ENCODE peak calls at places on chromosomes 7 and 10, in seven cellular contexts. One of them, this sample, is unnamed. For H3K27me3, the result is how much of the 10 kb centered on the place peaks cover.

GRCh38 chr7:16416289-16417282 is 4.8 kb downstream of the CRPPA start:
- DNase-seq in uterus: no peak
- DNase-seq in right atrium auricular region: no peak
- DNase-seq in body of pancreas: peak
- DNase-seq in Caco-2: no peak
- DNase-seq in brain microvascular endothelial cell: peak
- DNase-seq in MM.1S: no peak
- DNase-seq in this sample: no peak

GRCh38 chr7:68276725-68277124 is 1280.1 kb downstream of the TYW1 start:
- DNase-seq in uterus: no peak
- DNase-seq in right atrium auricular region: no peak
- DNase-seq in body of pancreas: no peak
- DNase-seq in Caco-2: no peak
- DNase-seq in brain microvascular endothelial cell: no peak
- DNase-seq in MM.1S: no peak
- DNase-seq in this sample: no peak

GRCh38 chr7:131882321-131882720 is 325.9 kb upstream of the PODXL start:
- DNase-seq in uterus: no peak
- DNase-seq in right atrium auricular region: no peak
- DNase-seq in body of pancreas: no peak
- DNase-seq in Caco-2: no peak
- DNase-seq in brain microvascular endothelial cell: no peak
- DNase-seq in MM.1S: no peak
- DNase-seq in this sample: no peak

GRCh38 chr10:78371118-78371517 is 337.5 kb downstream of the RPS24 start:
- DNase-seq in uterus: no peak
- DNase-seq in right atrium auricular region: no peak
- DNase-seq in body of pancreas: peak
- DNase-seq in Caco-2: no peak
- DNase-seq in brain microvascular endothelial cell: no peak
- DNase-seq in MM.1S: no peak
- DNase-seq in this sample: no peak

GRCh38 chr10:104297697-104298660 is 29.0 kb downstream of the GSTO2 start:
- DNase-seq in uterus: no peak
- DNase-seq in right atrium auricular region: no peak
- DNase-seq in body of pancreas: no peak
- DNase-seq in Caco-2: no peak
- DNase-seq in brain microvascular endothelial cell: peak
- DNase-seq in MM.1S: no peak
- DNase-seq in this sample: no peak

GRCh38 chr10:1762066-1762465 is 24.7 kb upstream of the ADARB2 start:
- DNase-seq in uterus: no peak
- DNase-seq in right atrium auricular region: no peak
- DNase-seq in body of pancreas: no peak
- DNase-seq in Caco-2: no peak
- DNase-seq in brain microvascular endothelial cell: no peak
- DNase-seq in MM.1S: no peak
- DNase-seq in this sample: no peak

GRCh38 chr10:131846224-131847101 is 54.3 kb upstream of the PPP2R2D start:
- DNase-seq in uterus: peak
- DNase-seq in right atrium auricular region: no peak
- DNase-seq in body of pancreas: no peak
- DNase-seq in Caco-2: peak
- DNase-seq in brain microvascular endothelial cell: no peak
- DNase-seq in MM.1S: no peak
- DNase-seq in this sample: no peak

GRCh38 chr10:5292196-5292735 is 72.5 kb upstream of the UCN3 start:
- DNase-seq in uterus: no peak
- DNase-seq in right atrium auricular region: no peak
- DNase-seq in body of pancreas: no peak
- DNase-seq in Caco-2: no peak
- DNase-seq in brain microvascular endothelial cell: no peak
- DNase-seq in MM.1S: no peak
- DNase-seq in this sample: peak

GRCh38 chr7:14834456-14834855 is 68.1 kb downstream of the DGKB start:
- DNase-seq in uterus: no peak
- DNase-seq in right atrium auricular region: no peak
- DNase-seq in body of pancreas: no peak
- DNase-seq in Caco-2: no peak
- DNase-seq in brain microvascular endothelial cell: peak
- DNase-seq in MM.1S: peak
- DNase-seq in this sample: peak

GRCh38 chr10:126259883-126260282 is 128.4 kb downstream of the ADAM12 start:
- DNase-seq in uterus: no peak
- DNase-seq in right atrium auricular region: no peak
- DNase-seq in body of pancreas: no peak
- DNase-seq in Caco-2: no peak
- DNase-seq in brain microvascular endothelial cell: no peak
- DNase-seq in MM.1S: no peak
- DNase-seq in this sample: no peak

GRCh38 chr7:136551618-136552017 is 316.8 kb upstream of the CHRM2 start:
- DNase-seq in uterus: no peak
- DNase-seq in right atrium auricular region: no peak
- DNase-seq in body of pancreas: no peak
- DNase-seq in Caco-2: no peak
- DNase-seq in brain microvascular endothelial cell: no peak
- DNase-seq in MM.1S: no peak
- DNase-seq in this sample: no peak

GRCh38 chr7:51046103-51046466 is 263.4 kb upstream of the GRB10 start:
- DNase-seq in uterus: no peak
- DNase-seq in right atrium auricular region: no peak
- DNase-seq in body of pancreas: no peak
- DNase-seq in Caco-2: no peak
- DNase-seq in brain microvascular endothelial cell: no peak
- DNase-seq in MM.1S: no peak
- DNase-seq in this sample: no peak

GRCh38 chr7:51046482-51046881 is 263.8 kb upstream of the GRB10 start:
- DNase-seq in uterus: no peak
- DNase-seq in right atrium auricular region: no peak
- DNase-seq in body of pancreas: no peak
- DNase-seq in Caco-2: no peak
- DNase-seq in brain microvascular endothelial cell: no peak
- DNase-seq in MM.1S: no peak
- DNase-seq in this sample: no peak

GRCh38 chr7:51040777-51041176 is 258.1 kb upstream of the GRB10 start:
- DNase-seq in uterus: no peak
- DNase-seq in right atrium auricular region: no peak
- DNase-seq in body of pancreas: no peak
- DNase-seq in Caco-2: no peak
- DNase-seq in brain microvascular endothelial cell: peak
- DNase-seq in MM.1S: no peak
- DNase-seq in this sample: no peak

GRCh38 chr7:51045319-51046102 is 262.8 kb upstream of the GRB10 start:
- DNase-seq in uterus: no peak
- DNase-seq in right atrium auricular region: peak
- DNase-seq in body of pancreas: peak
- DNase-seq in Caco-2: peak
- DNase-seq in brain microvascular endothelial cell: peak
- DNase-seq in MM.1S: no peak
- DNase-seq in this sample: no peak

GRCh38 chr7:51043461-51043860 is 260.8 kb upstream of the GRB10 start:
- DNase-seq in uterus: no peak
- DNase-seq in right atrium auricular region: no peak
- DNase-seq in body of pancreas: no peak
- DNase-seq in Caco-2: no peak
- DNase-seq in brain microvascular endothelial cell: no peak
- DNase-seq in MM.1S: no peak
- DNase-seq in this sample: no peak
- TF ChIP-seq CTCF in uterus: no peak
- TF ChIP-seq CTCF in right atrium auricular region: no peak
- TF ChIP-seq CTCF in body of pancreas: no peak
- TF ChIP-seq CTCF in Caco-2: no peak
- TF ChIP-seq CTCF in brain microvascular endothelial cell: no peak
- TF ChIP-seq CTCF in MM.1S: no peak
- TF ChIP-seq CTCF in this sample: no peak

DNA sequence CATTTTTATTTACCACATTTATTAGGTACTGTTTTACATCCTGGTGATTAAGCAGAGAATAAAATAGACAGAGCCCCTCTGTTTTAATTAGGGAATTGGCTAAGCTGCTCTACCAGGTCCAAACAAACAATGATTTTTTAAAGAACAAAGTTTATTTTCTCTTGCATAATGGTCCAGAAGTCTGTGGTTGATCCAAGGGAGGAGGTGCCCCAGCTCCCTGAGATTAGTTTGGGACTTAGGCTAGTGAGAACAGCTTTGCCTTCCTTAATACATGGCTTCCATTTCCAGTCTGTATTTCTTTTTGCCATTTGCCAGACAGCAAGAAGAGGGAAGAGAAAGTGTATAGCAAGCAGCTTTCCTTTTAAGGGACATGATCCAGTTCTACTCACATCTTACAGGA is 2.9 kb upstream of the MIOS start:
- DNase-seq in uterus: no peak
- DNase-seq in right atrium auricular region: no peak
- DNase-seq in body of pancreas: no peak
- DNase-seq in Caco-2: no peak
- DNase-seq in brain microvascular endothelial cell: no peak
- DNase-seq in MM.1S: no peak
- DNase-seq in this sample: no peak
- H3K27me3 ChIP-seq in uterus: under half
- H3K27me3 ChIP-seq in right atrium auricular region: under half
- H3K27me3 ChIP-seq in body of pancreas: under half
- H3K27me3 ChIP-seq in Caco-2: under half
- H3K27me3 ChIP-seq in brain microvascular endothelial cell: under half
- H3K27me3 ChIP-seq in MM.1S: under half
- H3K27me3 ChIP-seq in this sample: under half

DNA sequence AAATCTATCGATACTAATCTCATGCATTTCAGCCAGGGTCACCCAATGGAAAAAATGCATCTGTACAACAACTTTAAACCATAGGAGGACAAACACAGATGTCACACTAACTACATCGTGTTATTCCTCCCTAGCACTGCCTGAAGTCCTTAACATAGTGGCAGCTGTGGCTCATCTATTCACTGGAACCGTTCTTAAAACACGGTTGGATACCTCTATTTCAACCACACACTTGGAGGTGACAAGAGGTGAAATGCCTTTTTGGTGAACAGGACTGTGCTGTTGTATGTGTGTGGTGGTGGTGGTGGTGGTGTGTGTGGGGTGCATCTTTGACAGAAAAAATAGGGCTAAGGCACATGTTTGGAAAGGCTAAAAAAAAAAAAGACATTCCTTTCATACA is 93.1 kb downstream of the NRP1 start:
- DNase-seq in uterus: no peak
- DNase-seq in right atrium auricular region: no peak
- DNase-seq in body of pancreas: no peak
- DNase-seq in Caco-2: no peak
- DNase-seq in brain microvascular endothelial cell: no peak
- DNase-seq in MM.1S: no peak
- DNase-seq in this sample: no peak
- H3K4me3 ChIP-seq in uterus: no peak
- H3K4me3 ChIP-seq in right atrium auricular region: no peak
- H3K4me3 ChIP-seq in body of pancreas: no peak
- H3K4me3 ChIP-seq in Caco-2: no peak
- H3K4me3 ChIP-seq in brain microvascular endothelial cell: no peak
- H3K4me3 ChIP-seq in MM.1S: no peak
- H3K4me3 ChIP-seq in this sample: no peak

DNA sequence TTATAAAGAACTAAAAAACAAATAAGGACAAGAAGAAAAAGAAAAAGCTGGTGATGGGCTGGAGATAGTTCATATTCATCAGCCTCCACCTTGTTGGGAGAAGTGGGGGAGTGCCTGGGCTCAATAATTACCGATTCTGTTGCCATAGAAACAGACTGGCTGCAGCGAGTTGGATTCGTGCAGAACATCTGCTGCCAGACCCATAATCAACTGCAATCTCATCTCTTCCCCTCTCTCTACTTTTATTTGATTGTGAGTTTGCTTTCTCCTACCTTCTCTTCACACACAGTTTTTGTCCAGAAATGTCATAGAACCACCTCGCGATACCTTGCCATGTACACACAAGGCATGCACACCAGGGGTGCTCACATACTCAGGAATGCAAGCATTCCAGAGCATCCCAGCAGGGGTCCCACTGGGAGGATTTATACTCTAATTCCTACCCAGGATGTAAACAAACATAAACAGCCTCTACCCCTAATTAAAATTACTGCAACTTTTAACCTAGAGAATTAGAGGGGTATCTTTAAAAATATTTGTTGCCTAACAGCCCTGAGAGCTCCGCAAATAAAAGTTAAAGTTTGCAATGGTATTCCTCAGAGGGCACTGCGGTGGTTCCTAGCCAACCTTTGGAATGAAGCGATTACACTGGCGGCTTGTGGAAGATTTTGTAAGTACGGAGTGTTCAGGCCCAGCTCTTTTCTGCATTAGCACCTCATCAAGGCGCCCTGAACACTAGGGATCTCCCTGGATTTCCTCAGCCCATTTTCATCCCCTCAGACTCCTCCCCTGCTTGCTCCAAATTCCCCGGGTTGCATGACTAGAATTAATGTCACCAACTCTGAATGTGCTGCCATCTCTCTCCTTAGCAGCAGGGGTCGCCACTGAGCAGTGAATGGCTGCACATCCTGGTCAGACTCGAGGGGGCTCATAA is 262.4 kb upstream of the AOAH start:
- DNase-seq in uterus: peak
- DNase-seq in right atrium auricular region: peak
- DNase-seq in body of pancreas: peak
- DNase-seq in Caco-2: peak
- DNase-seq in brain microvascular endothelial cell: peak
- DNase-seq in MM.1S: peak
- DNase-seq in this sample: peak
- TF ChIP-seq CTCF in uterus: peak
- TF ChIP-seq CTCF in right atrium auricular region: peak
- TF ChIP-seq CTCF in body of pancreas: peak
- TF ChIP-seq CTCF in Caco-2: peak
- TF ChIP-seq CTCF in brain microvascular endothelial cell: peak
- TF ChIP-seq CTCF in MM.1S: peak
- TF ChIP-seq CTCF in this sample: peak

This sample was measured in heart right ventricle.